ENCODE peak calls at places on chromosomes 1 and 21, in ten cellular contexts. One of them, this sample, is unnamed.

GRCh38 chr1:1626207-1627141 is 5.5 kb upstream of the MMP23B start:
- DNase-seq in mesenchymal stem cell: no peak
- DNase-seq in effector memory CD4-positive, alpha-beta T cell: no peak
- DNase-seq in PC-9: no peak
- DNase-seq in thoracic aorta: no peak
- DNase-seq in coronary artery: no peak
- DNase-seq in RWPE1: no peak
- DNase-seq in left ventricle myocardium inferior: no peak
- DNase-seq in neural progenitor cell: no peak
- DNase-seq in osteoblast: peak; percentile 89
- DNase-seq in this sample: no peak

GRCh38 chr21:15005391-15005790 is 59.4 kb downstream of the NRIP1 start:
- DNase-seq in mesenchymal stem cell: no peak
- DNase-seq in effector memory CD4-positive, alpha-beta T cell: no peak
- DNase-seq in PC-9: no peak
- DNase-seq in thoracic aorta: no peak
- DNase-seq in coronary artery: no peak
- DNase-seq in RWPE1: no peak
- DNase-seq in left ventricle myocardium inferior: no peak
- DNase-seq in neural progenitor cell: peak; percentile 26
- DNase-seq in osteoblast: no peak
- DNase-seq in this sample: no peak

GRCh38 chr1:2110191-2110737 is 60.1 kb downstream of the PRKCZ start:
- DNase-seq in mesenchymal stem cell: no peak
- DNase-seq in effector memory CD4-positive, alpha-beta T cell: no peak
- DNase-seq in PC-9: no peak
- DNase-seq in thoracic aorta: no peak
- DNase-seq in coronary artery: no peak
- DNase-seq in RWPE1: no peak
- DNase-seq in left ventricle myocardium inferior: no peak
- DNase-seq in neural progenitor cell: no peak
- DNase-seq in osteoblast: peak; percentile 80
- DNase-seq in this sample: no peak

GRCh38 chr1:84031928-84032327 is 33.0 kb upstream of the TTLL7 start:
- DNase-seq in mesenchymal stem cell: no peak
- DNase-seq in effector memory CD4-positive, alpha-beta T cell: no peak
- DNase-seq in PC-9: no peak
- DNase-seq in thoracic aorta: no peak
- DNase-seq in coronary artery: no peak
- DNase-seq in RWPE1: no peak
- DNase-seq in left ventricle myocardium inferior: no peak
- DNase-seq in neural progenitor cell: no peak
- DNase-seq in osteoblast: no peak
- DNase-seq in this sample: no peak

GRCh38 chr1:117674521-117675400 is 68.9 kb downstream of the TENT5C start:
- DNase-seq in mesenchymal stem cell: no peak
- DNase-seq in effector memory CD4-positive, alpha-beta T cell: peak; percentile 30
- DNase-seq in PC-9: peak; percentile 55
- DNase-seq in thoracic aorta: no peak
- DNase-seq in coronary artery: peak; percentile 70
- DNase-seq in RWPE1: no peak
- DNase-seq in left ventricle myocardium inferior: no peak
- DNase-seq in neural progenitor cell: no peak
- DNase-seq in osteoblast: peak; percentile 90
- DNase-seq in this sample: no peak

GRCh38 chr1:41056907-41057306 is 35.4 kb upstream of the SLFNL1 start:
- DNase-seq in mesenchymal stem cell: no peak
- DNase-seq in effector memory CD4-positive, alpha-beta T cell: no peak
- DNase-seq in PC-9: no peak
- DNase-seq in thoracic aorta: no peak
- DNase-seq in coronary artery: no peak
- DNase-seq in RWPE1: no peak
- DNase-seq in left ventricle myocardium inferior: no peak
- DNase-seq in neural progenitor cell: no peak
- DNase-seq in osteoblast: no peak
- DNase-seq in this sample: no peak

GRCh38 chr1:17579951-17580939 is 40.7 kb downstream of the ARHGEF10L start:
- DNase-seq in mesenchymal stem cell: no peak
- DNase-seq in effector memory CD4-positive, alpha-beta T cell: no peak
- DNase-seq in PC-9: no peak
- DNase-seq in thoracic aorta: no peak
- DNase-seq in coronary artery: no peak
- DNase-seq in RWPE1: no peak
- DNase-seq in left ventricle myocardium inferior: no peak
- DNase-seq in neural progenitor cell: no peak
- DNase-seq in osteoblast: no peak
- DNase-seq in this sample: no peak

GRCh38 chr1:198416276-198416675 is 124.2 kb downstream of the ATP6V1G3 start:
- DNase-seq in mesenchymal stem cell: no peak
- DNase-seq in effector memory CD4-positive, alpha-beta T cell: no peak
- DNase-seq in PC-9: no peak
- DNase-seq in thoracic aorta: no peak
- DNase-seq in coronary artery: no peak
- DNase-seq in RWPE1: no peak
- DNase-seq in left ventricle myocardium inferior: no peak
- DNase-seq in neural progenitor cell: peak; percentile 2
- DNase-seq in osteoblast: peak; percentile 76
- DNase-seq in this sample: no peak

DNA sequence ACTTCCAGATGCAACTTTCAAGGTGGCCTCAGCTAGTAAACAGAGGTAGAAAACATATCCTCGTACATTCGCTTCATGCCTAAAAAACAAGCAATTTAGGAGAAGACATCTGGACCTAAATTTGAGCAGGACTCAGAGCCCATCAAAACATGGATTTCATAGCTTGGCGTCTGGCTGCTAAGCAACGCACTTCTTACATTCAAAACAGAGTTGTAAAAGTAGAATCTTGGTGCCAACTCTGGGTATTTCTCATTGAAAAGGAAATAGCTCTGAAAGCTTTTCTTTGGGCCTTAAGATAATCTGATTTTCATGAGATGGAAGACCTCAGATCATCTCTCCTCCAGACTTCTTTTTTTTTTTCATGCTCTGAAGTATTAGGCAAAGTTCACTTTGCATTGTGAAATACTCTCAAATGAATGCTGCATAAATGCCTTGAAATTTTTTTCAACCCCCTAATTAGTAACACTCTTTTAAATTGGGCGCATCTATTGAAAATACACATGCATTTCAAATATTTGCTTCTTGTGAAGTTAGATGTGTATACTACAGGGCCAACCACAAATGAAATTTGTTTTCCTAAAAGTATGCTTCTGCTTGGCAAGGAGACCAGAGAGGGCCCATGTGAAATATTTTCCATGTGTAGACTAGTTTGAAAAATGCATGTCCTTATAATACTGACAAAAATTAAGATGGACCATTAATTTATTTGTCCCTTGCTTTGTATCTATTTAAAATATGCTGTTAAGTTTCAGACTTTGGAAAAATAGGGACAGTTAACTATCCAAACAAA is 4.2 kb downstream of the ADAMTS5 start:
- DNase-seq in mesenchymal stem cell: peak; percentile 11
- DNase-seq in effector memory CD4-positive, alpha-beta T cell: no peak
- DNase-seq in PC-9: no peak
- DNase-seq in thoracic aorta: no peak
- DNase-seq in coronary artery: no peak
- DNase-seq in RWPE1: no peak
- DNase-seq in left ventricle myocardium inferior: no peak
- DNase-seq in neural progenitor cell: no peak
- DNase-seq in osteoblast: no peak
- DNase-seq in this sample: no peak
- H3K27ac ChIP-seq in mesenchymal stem cell: no peak overlapping the region
- H3K27ac ChIP-seq in effector memory CD4-positive, alpha-beta T cell: no peak overlapping the region
- H3K27ac ChIP-seq in PC-9: no peak overlapping the region
- H3K27ac ChIP-seq in thoracic aorta: no peak overlapping the region
- H3K27ac ChIP-seq in coronary artery: no peak overlapping the region
- H3K27ac ChIP-seq in RWPE1: no peak overlapping the region
- H3K27ac ChIP-seq in left ventricle myocardium inferior: peak overlapping the region; percentile 87
- H3K27ac ChIP-seq in neural progenitor cell: no peak overlapping the region
- H3K27ac ChIP-seq in osteoblast: peak overlapping the region; percentile 86
- H3K27ac ChIP-seq in this sample: no peak overlapping the region

GRCh38 chr1:182226618-182227017 is 165.0 kb downstream of the GLUL start:
- DNase-seq in mesenchymal stem cell: no peak
- DNase-seq in effector memory CD4-positive, alpha-beta T cell: no peak
- DNase-seq in PC-9: no peak
- DNase-seq in thoracic aorta: no peak
- DNase-seq in coronary artery: no peak
- DNase-seq in RWPE1: no peak
- DNase-seq in left ventricle myocardium inferior: no peak
- DNase-seq in neural progenitor cell: no peak
- DNase-seq in osteoblast: no peak
- DNase-seq in this sample: no peak

GRCh38 chr1:182229451-182229850 is 162.1 kb downstream of the GLUL start:
- DNase-seq in mesenchymal stem cell: no peak
- DNase-seq in effector memory CD4-positive, alpha-beta T cell: no peak
- DNase-seq in PC-9: no peak
- DNase-seq in thoracic aorta: no peak
- DNase-seq in coronary artery: no peak
- DNase-seq in RWPE1: no peak
- DNase-seq in left ventricle myocardium inferior: no peak
- DNase-seq in neural progenitor cell: no peak
- DNase-seq in osteoblast: no peak
- DNase-seq in this sample: no peak

GRCh38 chr1:182227864-182228547 is 163.6 kb downstream of the GLUL start:
- DNase-seq in mesenchymal stem cell: no peak
- DNase-seq in effector memory CD4-positive, alpha-beta T cell: no peak
- DNase-seq in PC-9: peak; percentile 58
- DNase-seq in thoracic aorta: no peak
- DNase-seq in coronary artery: no peak
- DNase-seq in RWPE1: no peak
- DNase-seq in left ventricle myocardium inferior: no peak
- DNase-seq in neural progenitor cell: no peak
- DNase-seq in osteoblast: no peak
- DNase-seq in this sample: no peak

GRCh38 chr1:182235604-182235951 is 156.0 kb downstream of the GLUL start:
- DNase-seq in mesenchymal stem cell: no peak
- DNase-seq in effector memory CD4-positive, alpha-beta T cell: no peak
- DNase-seq in PC-9: no peak
- DNase-seq in thoracic aorta: no peak
- DNase-seq in coronary artery: no peak
- DNase-seq in RWPE1: no peak
- DNase-seq in left ventricle myocardium inferior: no peak
- DNase-seq in neural progenitor cell: no peak
- DNase-seq in osteoblast: no peak
- DNase-seq in this sample: no peak

DNA sequence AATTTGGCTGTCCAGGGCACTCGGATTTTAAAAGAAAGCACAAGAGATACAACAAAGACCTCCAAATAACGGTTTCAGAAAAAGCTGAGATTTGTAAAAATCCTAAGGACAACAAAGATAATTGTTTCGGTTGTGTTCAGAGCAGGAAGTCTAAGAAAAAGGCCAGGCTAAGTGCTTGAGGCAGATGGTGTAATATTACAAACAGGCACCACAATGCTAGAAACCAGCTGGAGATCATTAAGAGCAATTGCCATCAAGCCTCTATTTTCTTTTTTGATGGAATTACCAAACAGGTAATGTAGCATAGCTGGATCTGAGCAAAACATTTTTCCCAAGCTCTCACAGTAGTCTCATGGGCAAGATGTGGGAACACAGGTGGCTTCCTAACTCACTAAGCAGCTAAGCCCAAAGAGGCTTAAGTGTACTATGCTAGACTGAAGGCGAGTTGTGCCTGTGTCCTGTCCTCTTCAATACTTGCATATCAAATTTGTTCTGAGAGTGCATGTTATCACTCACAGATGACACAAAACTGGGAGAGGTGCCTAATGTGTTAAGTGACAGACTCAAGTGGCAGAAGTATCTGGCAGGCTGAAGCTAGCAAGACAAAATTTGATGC is 161.6 kb downstream of the GLUL start:
- DNase-seq in mesenchymal stem cell: no peak
- DNase-seq in effector memory CD4-positive, alpha-beta T cell: no peak
- DNase-seq in PC-9: peak; percentile 70
- DNase-seq in thoracic aorta: no peak
- DNase-seq in coronary artery: no peak
- DNase-seq in RWPE1: no peak
- DNase-seq in left ventricle myocardium inferior: no peak
- DNase-seq in neural progenitor cell: peak; percentile 44
- DNase-seq in osteoblast: no peak
- DNase-seq in this sample: no peak
- H3K27ac ChIP-seq in mesenchymal stem cell: no peak overlapping the region
- H3K27ac ChIP-seq in effector memory CD4-positive, alpha-beta T cell: no peak overlapping the region
- H3K27ac ChIP-seq in PC-9: no peak overlapping the region
- H3K27ac ChIP-seq in thoracic aorta: no peak overlapping the region
- H3K27ac ChIP-seq in coronary artery: no peak overlapping the region
- H3K27ac ChIP-seq in RWPE1: no peak overlapping the region
- H3K27ac ChIP-seq in left ventricle myocardium inferior: no peak overlapping the region
- H3K27ac ChIP-seq in neural progenitor cell: peak overlapping the region; percentile 9
- H3K27ac ChIP-seq in osteoblast: no peak overlapping the region
- H3K27ac ChIP-seq in this sample: no peak overlapping the region

DNA sequence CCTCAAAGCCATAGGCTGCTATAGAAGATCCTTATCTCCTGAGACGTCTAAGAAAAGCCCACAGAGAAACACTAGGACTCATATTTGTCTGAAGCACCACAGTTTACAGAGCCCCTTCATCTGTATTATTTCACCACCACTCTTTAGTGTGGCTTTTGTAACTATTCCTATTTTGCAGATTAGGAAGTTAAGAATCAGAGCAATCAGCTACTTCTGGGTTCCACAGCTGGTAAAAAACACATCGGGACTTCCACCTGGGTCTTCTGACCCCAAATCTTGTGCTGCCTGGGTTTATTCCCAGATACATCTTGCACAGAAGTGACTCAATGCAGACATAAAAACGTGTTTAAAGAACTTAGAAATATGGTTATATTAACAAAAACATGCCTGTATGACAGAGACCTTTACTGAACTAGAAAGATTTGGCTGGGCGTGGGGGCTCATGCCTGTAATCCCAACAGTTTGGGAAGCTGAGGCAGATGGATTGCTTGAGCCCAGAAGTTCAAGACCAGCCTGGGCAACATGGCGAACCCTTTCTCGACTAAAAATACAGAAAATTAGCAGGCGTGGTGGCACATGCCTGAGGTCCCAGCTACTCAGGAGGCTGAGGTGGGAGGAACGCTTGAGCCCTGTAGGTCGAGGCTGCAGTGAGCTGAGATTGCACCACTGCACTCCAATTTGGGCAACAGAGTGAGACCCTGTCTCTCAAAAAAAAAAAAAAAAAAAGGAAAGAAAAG is 40.9 kb downstream of the ELK4 start:
- DNase-seq in mesenchymal stem cell: no peak
- DNase-seq in effector memory CD4-positive, alpha-beta T cell: no peak
- DNase-seq in PC-9: no peak
- DNase-seq in thoracic aorta: no peak
- DNase-seq in coronary artery: peak; percentile 14
- DNase-seq in RWPE1: no peak
- DNase-seq in left ventricle myocardium inferior: no peak
- DNase-seq in neural progenitor cell: no peak
- DNase-seq in osteoblast: no peak
- DNase-seq in this sample: no peak
- H3K27ac ChIP-seq in mesenchymal stem cell: no peak overlapping the region
- H3K27ac ChIP-seq in effector memory CD4-positive, alpha-beta T cell: no peak overlapping the region
- H3K27ac ChIP-seq in PC-9: no peak overlapping the region
- H3K27ac ChIP-seq in thoracic aorta: no peak overlapping the region
- H3K27ac ChIP-seq in coronary artery: no peak overlapping the region
- H3K27ac ChIP-seq in RWPE1: peak overlapping the region; percentile 79
- H3K27ac ChIP-seq in left ventricle myocardium inferior: no peak overlapping the region
- H3K27ac ChIP-seq in neural progenitor cell: no peak overlapping the region
- H3K27ac ChIP-seq in osteoblast: no peak overlapping the region
- H3K27ac ChIP-seq in this sample: no peak overlapping the region

DNA sequence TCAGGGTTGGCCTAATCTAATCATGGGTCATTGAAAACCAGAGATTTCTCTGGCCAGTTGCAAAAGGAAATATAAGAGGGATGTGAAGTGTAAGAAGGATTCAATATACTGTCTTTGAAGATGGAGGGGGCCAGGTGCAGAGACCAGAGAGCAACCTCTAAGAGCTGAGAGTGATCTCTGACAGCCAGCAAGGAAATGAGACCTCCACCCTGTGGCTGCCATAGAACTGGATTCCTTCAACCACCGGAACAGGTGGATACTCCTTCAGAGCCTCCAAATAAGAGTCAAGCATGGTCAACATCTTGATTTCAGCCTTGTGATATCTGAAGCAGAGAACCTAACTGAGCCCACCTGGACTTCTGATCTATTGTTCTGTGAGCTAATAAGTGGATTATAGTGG is 128.4 kb downstream of the CYYR1 start:
- DNase-seq in mesenchymal stem cell: no peak
- DNase-seq in effector memory CD4-positive, alpha-beta T cell: no peak
- DNase-seq in PC-9: no peak
- DNase-seq in thoracic aorta: no peak
- DNase-seq in coronary artery: no peak
- DNase-seq in RWPE1: no peak
- DNase-seq in left ventricle myocardium inferior: no peak
- DNase-seq in neural progenitor cell: no peak
- DNase-seq in osteoblast: peak; percentile 11
- DNase-seq in this sample: no peak
- H3K27ac ChIP-seq in mesenchymal stem cell: no peak overlapping the region
- H3K27ac ChIP-seq in effector memory CD4-positive, alpha-beta T cell: no peak overlapping the region
- H3K27ac ChIP-seq in PC-9: no peak overlapping the region
- H3K27ac ChIP-seq in thoracic aorta: peak overlapping the region; percentile 27
- H3K27ac ChIP-seq in coronary artery: no peak overlapping the region
- H3K27ac ChIP-seq in RWPE1: no peak overlapping the region
- H3K27ac ChIP-seq in left ventricle myocardium inferior: no peak overlapping the region
- H3K27ac ChIP-seq in neural progenitor cell: no peak overlapping the region
- H3K27ac ChIP-seq in osteoblast: no peak overlapping the region
- H3K27ac ChIP-seq in this sample: no peak overlapping the region